ENCODE peak calls at places on chromosomes 7 and 10, in four cellular contexts. X is HepG2, H is prostate gland, B is breast epithelium. W is an unnamed sample.

GRCh38 chr7:18320971-18321567 is 174.5 kb upstream of the HDAC9 start:
- DNase-seq in X (peak; percentile 23), H (no peak), B (no peak), W (no peak)

GRCh38 chr7:158957921-158958471 is 101.6 kb downstream of the DYNC2I1 start:
- DNase-seq in X (no peak), H (no peak), B (peak; percentile 72), W (no peak)

GRCh38 chr7:84946549-84946948 is 240.3 kb downstream of the SEMA3D start:
- DNase-seq in X (no peak), H (no peak), B (no peak), W (no peak)

GRCh38 chr7:1432411-1433082 is 26.7 kb downstream of the MICALL2 start:
- DNase-seq in X (peak; percentile 35), H (peak; percentile 46), B (peak; percentile 74), W (no peak)

GRCh38 chr10:122894261-122894944 is 15.0 kb upstream of the FAM24B start:
- DNase-seq in X (no peak), H (no peak), B (no peak), W (no peak)

GRCh38 chr10:101087965-101088364 is 26.2 kb downstream of the KAZALD1 start:
- DNase-seq in X (no peak), H (no peak), B (no peak), W (no peak)

GRCh38 chr10:17412323-17412722 is 42.1 kb downstream of the ST8SIA6 start:
- DNase-seq in X (no peak), H (no peak), B (no peak), W (no peak)

GRCh38 chr10:88881335-88881734 is 1.3 kb downstream of the STAMBPL1 start:
- DNase-seq in X (no peak), H (no peak), B (no peak), W (no peak)

GRCh38 chr7:36945612-36946400 is 221.5 kb upstream of the AOAH start:
- DNase-seq in X (peak; percentile 86), H (peak; percentile 77), B (peak; percentile 54), W (no peak)

GRCh38 chr7:19665399-19666008 is 43.3 kb downstream of the POLR1F start:
- DNase-seq in X (peak; percentile 7), H (no peak), B (no peak), W (no peak)

GRCh38 chr7:2196381-2197378 is 36.1 kb downstream of the MAD1L1 start:
- DNase-seq in X (no peak), H (no peak), B (no peak), W (no peak)

GRCh38 chr10:120085386-120085785 is 192.9 kb downstream of the SEC23IP start:
- DNase-seq in X (no peak), H (no peak), B (no peak), W (no peak)

GRCh38 chr7:23811540-23811939 is 101.5 kb downstream of the STK31 start:
- DNase-seq in X (peak; percentile 10), H (no peak), B (no peak), W (no peak)

GRCh38 chr7:74029991-74030415 is 2.0 kb downstream of the ELN start:
- DNase-seq in X (no peak), H (no peak), B (no peak), W (no peak)

GRCh38 chr7:136251826-136252225 is 274.7 kb upstream of the MTPN start:
- DNase-seq in X (no peak), H (no peak), B (no peak), W (no peak)

GRCh38 chr7:120714945-120715344 is 143.0 kb downstream of the TSPAN12 start:
- DNase-seq in X (no peak), H (no peak), B (no peak), W (no peak)

GRCh38 chr10:6665847-6666246 is 85.8 kb upstream of the PRKCQ start:
- DNase-seq in X (no peak), H (no peak), B (no peak), W (no peak)

GRCh38 chr10:106609466-106609865 is 555.0 kb downstream of the SORCS1 start:
- DNase-seq in X (no peak), H (no peak), B (no peak), W (no peak)

GRCh38 chr7:42219447-42219846 is 17.6 kb downstream of the GLI3 start:
- DNase-seq in X (no peak), H (peak; percentile 48), B (no peak), W (no peak)

GRCh38 chr7:131890191-131890590 is 333.8 kb upstream of the PODXL start:
- DNase-seq in X (no peak), H (no peak), B (no peak), W (no peak)

GRCh38 chr10:119827430-119827829 is 45.2 kb downstream of the MCMBP start:
- DNase-seq in X (no peak), H (no peak), B (no peak), W (no peak)

GRCh38 chr7:90624128-90624980 is 28.2 kb downstream of the CDK14 start:
- DNase-seq in X (no peak), H (no peak), B (no peak), W (no peak)

GRCh38 chr10:132590094-132590751 is 52.6 kb downstream of the INPP5A start:
- DNase-seq in X (no peak), H (no peak), B (no peak), W (no peak)

GRCh38 chr7:100539436-100540006 is 518 bp downstream of the AGFG2 start:
- DNase-seq in X (no peak), H (no peak), B (peak; percentile 54), W (no peak)

GRCh38 chr7:30771859-30772429 is 727 bp downstream of the MINDY4 start:
- DNase-seq in X (no peak), H (no peak), B (no peak), W (no peak)

GRCh38 chr10:73999703-74000102 is 1.8 kb downstream of the VCL start:
- DNase-seq in X (peak; percentile 38), H (peak; percentile 53), B (no peak), W (no peak)

GRCh38 chr10:86829472-86829871 is 73.1 kb downstream of the BMPR1A start:
- DNase-seq in X (no peak), H (peak; percentile 26), B (no peak), W (no peak)

GRCh38 chr7:111677848-111678247 is 115.6 kb upstream of the IMMP2L start:
- DNase-seq in X (no peak), H (no peak), B (no peak), W (no peak)

GRCh38 chr7:158019726-158020705 is 567.6 kb downstream of the PTPRN2 start:
- DNase-seq in X (no peak), H (no peak), B (peak; percentile 37), W (no peak)

GRCh38 chr7:129351320-129351719 is 82.9 kb upstream of the STRIP2 start:
- DNase-seq in X (no peak), H (no peak), B (no peak), W (no peak)

GRCh38 chr10:110842305-110842952 is 29.3 kb upstream of the PDCD4 start:
- DNase-seq in X (no peak), H (no peak), B (no peak), W (no peak)

GRCh38 chr10:123153486-123154091 is 613 bp upstream of the BUB3 start:
- DNase-seq in X (no peak), H (no peak), B (no peak), W (peak; percentile 87)

GRCh38 chr7:74023037-74023436 is 4.9 kb upstream of the ELN start:
- DNase-seq in X (peak; percentile 15), H (no peak), B (no peak), W (no peak)

GRCh38 chr7:234712-235553 is 42.6 kb downstream of the FAM20C start:
- DNase-seq in X (peak; percentile 78), H (peak; percentile 86), B (peak; percentile 89), W (no peak)

GRCh38 chr7:6227294-6227846 is 45.1 kb downstream of the CYTH3 start:
- DNase-seq in X (no peak), H (no peak), B (no peak), W (no peak)

GRCh38 chr7:77442631-77443420 is 26.7 kb upstream of the GSAP start:
- DNase-seq in X (no peak), H (no peak), B (no peak), W (no peak)

GRCh38 chr10:69123306-69123746 is 652 bp upstream of the VPS26A start:
- DNase-seq in X (peak; percentile 31), H (peak; percentile 46), B (no peak), W (no peak)
- TF ChIP-seq CTCF in X (no peak), H (no peak), B (no peak), W (no peak)

GRCh38 chr10:125127986-125128385 is 32.4 kb downstream of the CTBP2 start:
- DNase-seq in X (no peak), H (no peak), B (no peak), W (no peak)
- H3K4me1 ChIP-seq in X (no peaks in the 10 kb centered on the region), H (peaks cover 10% of the 10 kb centered on the region), B (peaks cover 3% of the 10 kb centered on the region), W (peaks cover 65% of the 10 kb centered on the region)

GRCh38 chr7:50660830-50661175 is 95.6 kb upstream of the DDC start:
- DNase-seq in X (no peak), H (no peak), B (no peak), W (peak; percentile 85)

GRCh38 chr7:50662059-50662689 is 97.0 kb upstream of the DDC start:
- DNase-seq in X (no peak), H (no peak), B (no peak), W (peak; percentile 86)

GRCh38 chr7:50662996-50663395 is 97.8 kb upstream of the DDC start:
- DNase-seq in X (no peak), H (no peak), B (no peak), W (no peak)

GRCh38 chr7:50660040-50660829 is 95.0 kb upstream of the DDC start:
- DNase-seq in X (no peak), H (no peak), B (no peak), W (peak; percentile 82)

DNA sequence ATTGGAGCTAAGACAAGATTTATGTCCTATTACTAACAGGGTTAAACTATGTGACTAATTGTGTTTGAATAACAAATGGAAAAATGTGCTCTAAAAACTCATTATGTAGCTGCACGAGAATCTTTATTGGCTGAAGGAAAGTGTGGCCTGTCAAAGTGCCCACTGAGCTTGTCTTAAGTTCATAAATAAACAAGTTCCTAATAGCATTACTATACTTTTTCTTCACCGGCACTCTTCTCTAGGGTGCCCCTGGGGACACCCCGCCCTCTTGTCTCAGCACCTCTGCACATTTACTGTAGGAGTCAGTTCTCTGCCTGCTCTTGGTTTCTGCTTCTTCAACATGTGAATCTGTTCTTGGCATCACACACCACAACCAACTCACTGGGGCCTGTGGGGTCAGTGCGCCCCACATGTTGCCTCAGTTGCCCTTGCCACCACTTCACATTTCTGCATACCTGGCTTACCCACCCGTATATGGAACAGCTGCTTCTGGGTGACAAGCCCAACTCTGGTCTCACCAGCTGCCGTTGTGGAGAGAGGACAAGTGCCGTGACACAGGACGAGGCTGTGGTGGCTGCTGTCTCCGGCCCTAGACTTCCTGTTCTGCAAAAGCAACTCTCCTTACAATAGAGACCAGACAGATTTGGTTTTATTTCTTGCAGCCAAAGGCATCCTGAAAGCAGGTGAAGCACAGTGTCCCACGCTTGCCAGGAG is 96.3 kb upstream of the DDC start:
- DNase-seq in X (no peak), H (no peak), B (no peak), W (no peak)
- TF ChIP-seq POLR2AphosphoS5 in X (no peak), H (no peak), B (no peak), W (no peak)

GRCh38 chr10:114388275-114388674 is 16.0 kb downstream of the AFAP1L2 start:
- DNase-seq in X (no peak), H (no peak), B (no peak), W (no peak)

GRCh38 chr10:114389429-114389828 is 14.9 kb downstream of the AFAP1L2 start:
- DNase-seq in X (no peak), H (no peak), B (no peak), W (no peak)

GRCh38 chr10:114384601-114385000 is 19.7 kb downstream of the AFAP1L2 start:
- DNase-seq in X (no peak), H (no peak), B (no peak), W (no peak)

GRCh38 chr10:114386446-114386845 is 17.9 kb downstream of the AFAP1L2 start:
- DNase-seq in X (no peak), H (no peak), B (no peak), W (no peak)

GRCh38 chr10:114387784-114388183 is 16.5 kb downstream of the AFAP1L2 start:
- DNase-seq in X (no peak), H (no peak), B (no peak), W (no peak)
- TF ChIP-seq CTCF in X (no peak), H (no peak), B (no peak), W (no peak)

GRCh38 chr7:151723321-151723720 is 153.6 kb downstream of the PRKAG2 start:
- DNase-seq in X (no peak), H (no peak), B (no peak), W (no peak)
- H3K4me1 ChIP-seq in X (peaks cover 9% of the 10 kb centered on the region), H (no peaks in the 10 kb centered on the region), B (peaks cover 8% of the 10 kb centered on the region), W (peaks cover 16% of the 10 kb centered on the region)

W was measured in vagina.